ENCODE peak calls at places on chromosomes 4 and X, in ten cellular contexts. One of them, this sample, is unnamed. For H3K4me1, the result is how much of the 10 kb centered on the place peaks cover.

GRCh38 chr4:142567620-142568451 is 278.3 kb downstream of the INPP4B start:
- DNase-seq in heart right ventricle: no peak
- DNase-seq in CD4-positive, alpha-beta memory T cell: no peak
- DNase-seq in heart left ventricle: no peak
- DNase-seq in breast epithelium: no peak
- DNase-seq in HepG2: no peak
- DNase-seq in cardiac muscle cell: no peak
- DNase-seq in right lobe of liver: no peak
- DNase-seq in mesenchymal stem cell: no peak
- DNase-seq in K562: no peak
- DNase-seq in this sample: peak

GRCh38 chr4:40547446-40548132 is 82.1 kb downstream of the RBM47 start:
- DNase-seq in CD4-positive, alpha-beta memory T cell: no peak
- DNase-seq in mesenchymal stem cell: no peak
- DNase-seq in heart right ventricle: no peak
- DNase-seq in HepG2: no peak
- DNase-seq in cardiac muscle cell: no peak
- DNase-seq in right lobe of liver: no peak
- DNase-seq in K562: no peak
- DNase-seq in breast epithelium: no peak
- DNase-seq in heart left ventricle: no peak
- DNase-seq in this sample: no peak

GRCh38 chr4:99504804-99505502 is 5.9 kb upstream of the C4orf17 start:
- DNase-seq in K562: no peak
- DNase-seq in right lobe of liver: peak
- DNase-seq in heart right ventricle: no peak
- DNase-seq in CD4-positive, alpha-beta memory T cell: no peak
- DNase-seq in HepG2: no peak
- DNase-seq in cardiac muscle cell: no peak
- DNase-seq in heart left ventricle: no peak
- DNase-seq in mesenchymal stem cell: no peak
- DNase-seq in breast epithelium: no peak
- DNase-seq in this sample: no peak

GRCh38 chr4:182111586-182111985 is 131.6 kb upstream of the TENM3 start:
- DNase-seq in right lobe of liver: no peak
- DNase-seq in breast epithelium: no peak
- DNase-seq in heart left ventricle: no peak
- DNase-seq in cardiac muscle cell: peak
- DNase-seq in CD4-positive, alpha-beta memory T cell: no peak
- DNase-seq in heart right ventricle: no peak
- DNase-seq in K562: no peak
- DNase-seq in mesenchymal stem cell: no peak
- DNase-seq in HepG2: no peak
- DNase-seq in this sample: no peak

GRCh38 chr4:8289151-8289750 is 19.7 kb downstream of the HTRA3 start:
- DNase-seq in mesenchymal stem cell: no peak
- DNase-seq in heart left ventricle: no peak
- DNase-seq in HepG2: no peak
- DNase-seq in heart right ventricle: no peak
- DNase-seq in breast epithelium: no peak
- DNase-seq in K562: no peak
- DNase-seq in cardiac muscle cell: no peak
- DNase-seq in right lobe of liver: peak
- DNase-seq in CD4-positive, alpha-beta memory T cell: no peak
- DNase-seq in this sample: no peak

GRCh38 chrX:45986971-45987370 is 558.2 kb downstream of the ZNF674 start:
- DNase-seq in mesenchymal stem cell: no peak
- DNase-seq in heart left ventricle: no peak
- DNase-seq in HepG2: no peak
- DNase-seq in right lobe of liver: no peak
- DNase-seq in breast epithelium: no peak
- DNase-seq in K562: no peak
- DNase-seq in CD4-positive, alpha-beta memory T cell: no peak
- DNase-seq in heart right ventricle: no peak
- DNase-seq in cardiac muscle cell: peak
- DNase-seq in this sample: no peak

GRCh38 chrX:53595266-53595810 is 91.2 kb downstream of the HUWE1 start:
- DNase-seq in cardiac muscle cell: no peak
- DNase-seq in right lobe of liver: no peak
- DNase-seq in HepG2: no peak
- DNase-seq in K562: no peak
- DNase-seq in heart right ventricle: no peak
- DNase-seq in mesenchymal stem cell: no peak
- DNase-seq in CD4-positive, alpha-beta memory T cell: no peak
- DNase-seq in heart left ventricle: no peak
- DNase-seq in breast epithelium: no peak
- DNase-seq in this sample: no peak

GRCh38 chrX:133544778-133545177 is 129.5 kb upstream of the GPC4 start:
- DNase-seq in heart left ventricle: no peak
- DNase-seq in CD4-positive, alpha-beta memory T cell: no peak
- DNase-seq in HepG2: no peak
- DNase-seq in right lobe of liver: no peak
- DNase-seq in heart right ventricle: no peak
- DNase-seq in cardiac muscle cell: no peak
- DNase-seq in breast epithelium: no peak
- DNase-seq in mesenchymal stem cell: no peak
- DNase-seq in K562: no peak
- DNase-seq in this sample: no peak

GRCh38 chr4:101914761-101915160 is 124.2 kb downstream of the BANK1 start:
- DNase-seq in CD4-positive, alpha-beta memory T cell: no peak
- DNase-seq in right lobe of liver: no peak
- DNase-seq in heart left ventricle: no peak
- DNase-seq in HepG2: no peak
- DNase-seq in breast epithelium: no peak
- DNase-seq in mesenchymal stem cell: no peak
- DNase-seq in cardiac muscle cell: no peak
- DNase-seq in heart right ventricle: no peak
- DNase-seq in K562: no peak
- DNase-seq in this sample: no peak

GRCh38 chrX:131237363-131237762 is 51.7 kb downstream of the IGSF1 start:
- DNase-seq in heart right ventricle: no peak
- DNase-seq in K562: no peak
- DNase-seq in heart left ventricle: no peak
- DNase-seq in HepG2: no peak
- DNase-seq in right lobe of liver: no peak
- DNase-seq in CD4-positive, alpha-beta memory T cell: no peak
- DNase-seq in cardiac muscle cell: no peak
- DNase-seq in breast epithelium: no peak
- DNase-seq in mesenchymal stem cell: no peak
- DNase-seq in this sample: no peak

GRCh38 chr4:156472624-156473023 is 499.0 kb downstream of the PDGFC start:
- DNase-seq in heart left ventricle: no peak
- DNase-seq in cardiac muscle cell: no peak
- DNase-seq in HepG2: no peak
- DNase-seq in right lobe of liver: no peak
- DNase-seq in mesenchymal stem cell: no peak
- DNase-seq in K562: no peak
- DNase-seq in CD4-positive, alpha-beta memory T cell: no peak
- DNase-seq in heart right ventricle: no peak
- DNase-seq in breast epithelium: no peak
- DNase-seq in this sample: no peak

GRCh38 chr4:156999175-156999517 is 27.5 kb upstream of the PDGFC start:
- DNase-seq in CD4-positive, alpha-beta memory T cell: no peak
- DNase-seq in HepG2: peak
- DNase-seq in breast epithelium: no peak
- DNase-seq in mesenchymal stem cell: peak
- DNase-seq in heart left ventricle: no peak
- DNase-seq in heart right ventricle: no peak
- DNase-seq in right lobe of liver: no peak
- DNase-seq in cardiac muscle cell: peak
- DNase-seq in K562: no peak
- DNase-seq in this sample: no peak

GRCh38 chr4:2273221-2273620 is 11.3 kb upstream of the MXD4 start:
- DNase-seq in heart left ventricle: peak
- DNase-seq in cardiac muscle cell: no peak
- DNase-seq in CD4-positive, alpha-beta memory T cell: no peak
- DNase-seq in breast epithelium: no peak
- DNase-seq in heart right ventricle: peak
- DNase-seq in K562: no peak
- DNase-seq in mesenchymal stem cell: no peak
- DNase-seq in right lobe of liver: no peak
- DNase-seq in HepG2: no peak
- DNase-seq in this sample: no peak

DNA sequence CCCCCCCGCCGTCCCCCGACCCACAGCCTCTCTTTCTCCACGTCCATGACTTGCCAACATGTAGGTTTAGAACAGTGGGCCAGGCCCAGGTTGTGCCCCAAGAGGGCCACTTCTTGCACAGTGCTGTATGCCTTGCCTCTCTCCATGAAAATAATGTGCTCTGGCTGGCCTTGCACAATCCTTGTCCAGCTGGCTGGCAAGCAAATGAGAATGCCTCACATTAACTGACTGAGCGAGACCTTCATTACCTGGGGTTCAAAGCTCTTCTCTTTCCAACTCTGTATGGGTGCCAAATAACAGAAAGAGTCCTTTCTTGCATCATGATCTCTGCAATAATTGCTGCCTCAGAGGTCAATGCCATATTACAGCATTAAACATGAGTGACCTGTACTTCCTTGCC is 416.6 kb downstream of the FGF13 start:
- DNase-seq in K562: no peak
- DNase-seq in CD4-positive, alpha-beta memory T cell: no peak
- DNase-seq in cardiac muscle cell: no peak
- DNase-seq in heart left ventricle: no peak
- DNase-seq in HepG2: no peak
- DNase-seq in breast epithelium: no peak
- DNase-seq in right lobe of liver: no peak
- DNase-seq in mesenchymal stem cell: no peak
- DNase-seq in heart right ventricle: no peak
- DNase-seq in this sample: no peak
- H3K4me1 ChIP-seq in K562: under half
- H3K4me1 ChIP-seq in CD4-positive, alpha-beta memory T cell: under half
- H3K4me1 ChIP-seq in cardiac muscle cell: under half
- H3K4me1 ChIP-seq in heart left ventricle: under half
- H3K4me1 ChIP-seq in HepG2: under half
- H3K4me1 ChIP-seq in breast epithelium: under half
- H3K4me1 ChIP-seq in right lobe of liver: under half
- H3K4me1 ChIP-seq in mesenchymal stem cell: under half
- H3K4me1 ChIP-seq in heart right ventricle: under half
- H3K4me1 ChIP-seq in this sample: under half

GRCh38 chr4:184474261-184475095 is at the start of gene IRF2:
- DNase-seq in K562: peak
- DNase-seq in breast epithelium: peak
- DNase-seq in heart right ventricle: peak
- DNase-seq in HepG2: peak
- DNase-seq in right lobe of liver: peak
- DNase-seq in mesenchymal stem cell: peak
- DNase-seq in heart left ventricle: peak
- DNase-seq in CD4-positive, alpha-beta memory T cell: peak
- DNase-seq in cardiac muscle cell: peak
- DNase-seq in this sample: peak
- H3K4me1 ChIP-seq in K562: under half
- H3K4me1 ChIP-seq in breast epithelium: under half
- H3K4me1 ChIP-seq in heart right ventricle: half or more
- H3K4me1 ChIP-seq in HepG2: half or more
- H3K4me1 ChIP-seq in right lobe of liver: under half
- H3K4me1 ChIP-seq in mesenchymal stem cell: under half
- H3K4me1 ChIP-seq in heart left ventricle: under half
- H3K4me1 ChIP-seq in CD4-positive, alpha-beta memory T cell: half or more
- H3K4me1 ChIP-seq in cardiac muscle cell: under half
- H3K4me1 ChIP-seq in this sample: under half

GRCh38 chr4:6271206-6271605 is 1.6 kb downstream of the WFS1 start:
- DNase-seq in breast epithelium: no peak
- DNase-seq in CD4-positive, alpha-beta memory T cell: no peak
- DNase-seq in heart left ventricle: no peak
- DNase-seq in cardiac muscle cell: no peak
- DNase-seq in mesenchymal stem cell: no peak
- DNase-seq in heart right ventricle: no peak
- DNase-seq in HepG2: no peak
- DNase-seq in right lobe of liver: no peak
- DNase-seq in K562: no peak
- DNase-seq in this sample: no peak

GRCh38 chr4:6269651-6270511 is at the start of gene WFS1:
- DNase-seq in cardiac muscle cell: peak
- DNase-seq in HepG2: peak
- DNase-seq in K562: peak
- DNase-seq in right lobe of liver: peak
- DNase-seq in mesenchymal stem cell: peak
- DNase-seq in breast epithelium: peak
- DNase-seq in heart right ventricle: peak
- DNase-seq in heart left ventricle: peak
- DNase-seq in CD4-positive, alpha-beta memory T cell: peak
- DNase-seq in this sample: peak

GRCh38 chr4:6271701-6272465 is 2.2 kb downstream of the WFS1 start:
- DNase-seq in mesenchymal stem cell: no peak
- DNase-seq in cardiac muscle cell: no peak
- DNase-seq in heart right ventricle: peak
- DNase-seq in right lobe of liver: peak
- DNase-seq in heart left ventricle: peak
- DNase-seq in HepG2: no peak
- DNase-seq in CD4-positive, alpha-beta memory T cell: no peak
- DNase-seq in K562: no peak
- DNase-seq in breast epithelium: peak
- DNase-seq in this sample: no peak

GRCh38 chr4:6269400-6269650 is 325 bp upstream of the WFS1 start:
- DNase-seq in K562: no peak
- DNase-seq in breast epithelium: no peak
- DNase-seq in heart left ventricle: no peak
- DNase-seq in cardiac muscle cell: no peak
- DNase-seq in right lobe of liver: no peak
- DNase-seq in mesenchymal stem cell: no peak
- DNase-seq in HepG2: no peak
- DNase-seq in CD4-positive, alpha-beta memory T cell: no peak
- DNase-seq in heart right ventricle: no peak
- DNase-seq in this sample: no peak

GRCh38 chr4:6270691-6271121 is 1.1 kb downstream of the WFS1 start:
- DNase-seq in HepG2: no peak
- DNase-seq in CD4-positive, alpha-beta memory T cell: no peak
- DNase-seq in breast epithelium: no peak
- DNase-seq in cardiac muscle cell: peak
- DNase-seq in right lobe of liver: no peak
- DNase-seq in mesenchymal stem cell: peak
- DNase-seq in heart left ventricle: peak
- DNase-seq in K562: no peak
- DNase-seq in heart right ventricle: no peak
- DNase-seq in this sample: no peak
- H3K4me1 ChIP-seq in HepG2: half or more
- H3K4me1 ChIP-seq in CD4-positive, alpha-beta memory T cell: under half
- H3K4me1 ChIP-seq in breast epithelium: under half
- H3K4me1 ChIP-seq in cardiac muscle cell: under half
- H3K4me1 ChIP-seq in right lobe of liver: under half
- H3K4me1 ChIP-seq in mesenchymal stem cell: under half
- H3K4me1 ChIP-seq in heart left ventricle: under half
- H3K4me1 ChIP-seq in K562: under half
- H3K4me1 ChIP-seq in heart right ventricle: half or more
- H3K4me1 ChIP-seq in this sample: under half

DNA sequence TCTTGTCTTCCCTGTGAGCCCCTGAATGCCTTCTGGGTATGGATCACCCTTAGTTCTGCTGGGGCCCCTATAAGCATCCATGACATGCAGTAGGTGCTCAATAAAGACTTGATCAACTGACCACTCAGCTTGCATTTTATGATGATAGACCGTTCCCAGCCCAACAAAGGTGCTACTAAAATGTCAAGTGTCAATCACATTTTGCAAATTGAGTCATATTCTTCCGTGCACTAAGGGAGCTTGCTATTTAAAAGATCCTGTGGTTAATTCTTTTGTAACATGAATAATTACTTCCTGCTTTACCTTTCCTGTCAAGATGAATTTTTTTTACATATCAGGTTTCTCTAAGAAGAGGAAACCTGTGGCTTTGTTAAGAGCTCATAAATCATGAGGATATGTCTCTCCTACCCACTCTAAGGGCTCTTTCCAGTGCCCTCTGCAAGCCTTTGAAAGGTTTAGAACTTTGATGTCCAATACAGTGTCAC is 47.6 kb downstream of the SH3KBP1 start:
- DNase-seq in K562: no peak
- DNase-seq in breast epithelium: no peak
- DNase-seq in CD4-positive, alpha-beta memory T cell: peak
- DNase-seq in heart right ventricle: no peak
- DNase-seq in right lobe of liver: no peak
- DNase-seq in cardiac muscle cell: no peak
- DNase-seq in HepG2: no peak
- DNase-seq in mesenchymal stem cell: no peak
- DNase-seq in heart left ventricle: no peak
- DNase-seq in this sample: no peak
- H3K4me1 ChIP-seq in K562: under half
- H3K4me1 ChIP-seq in breast epithelium: under half
- H3K4me1 ChIP-seq in CD4-positive, alpha-beta memory T cell: half or more
- H3K4me1 ChIP-seq in heart right ventricle: under half
- H3K4me1 ChIP-seq in right lobe of liver: under half
- H3K4me1 ChIP-seq in cardiac muscle cell: under half
- H3K4me1 ChIP-seq in HepG2: under half
- H3K4me1 ChIP-seq in mesenchymal stem cell: under half
- H3K4me1 ChIP-seq in heart left ventricle: under half
- H3K4me1 ChIP-seq in this sample: under half